ENCODE peak calls at places on chromosome 21, in five cellular contexts. S, D, K, U and T are unnamed samples.

GRCh38 chr21:38597436-38597835 is 99.2 kb upstream of the ERG start:
- DNase-seq in S (no peak), U (no peak), D (no peak), K (no peak), T (peak; percentile 28)

GRCh38 chr21:36717901-36718465 is 19.1 kb downstream of the SIM2 start:
- DNase-seq in U (peak; percentile 42), D (no peak), S (no peak), K (peak; percentile 39), T (no peak)

GRCh38 chr21:27633631-27634030 is 666.7 kb upstream of the ADAMTS5 start:
- DNase-seq in D (no peak), S (no peak), K (no peak), U (no peak), T (no peak)

GRCh38 chr21:37365657-37366487 is 701 bp upstream of the DYRK1A start:
- DNase-seq in U (peak; percentile 97), S (no peak), D (peak; percentile 72), K (peak; percentile 86), T (peak; percentile 35)

GRCh38 chr21:15809065-15809464 is 79.3 kb downstream of the USP25 start:
- DNase-seq in U (no peak), S (no peak), K (no peak), D (no peak), T (no peak)

GRCh38 chr21:34522284-34522683 is 10.3 kb upstream of the KCNE1 start:
- DNase-seq in S (no peak), U (no peak), D (peak; percentile 82), K (no peak), T (no peak)

GRCh38 chr21:44347911-44348451 is 5.4 kb upstream of the TRPM2 start:
- DNase-seq in K (no peak), S (no peak), U (no peak), D (no peak), T (no peak)

GRCh38 chr21:17472592-17473271 is 40.1 kb upstream of the CXADR start:
- DNase-seq in S (no peak), U (no peak), D (peak; percentile 80), K (no peak), T (no peak)

GRCh38 chr21:37873655-37874054 is 42.6 kb downstream of the KCNJ6 start:
- DNase-seq in D (no peak), S (no peak), K (peak; percentile 39), U (peak; percentile 35), T (no peak)

GRCh38 chr21:25907573-25908275 is 173.0 kb downstream of the GABPA start:
- DNase-seq in S (no peak), K (no peak), U (no peak), D (no peak), T (no peak)

GRCh38 chr21:36065497-36066036 is 4.3 kb upstream of the CBR1 start:
- DNase-seq in S (no peak), K (no peak), U (no peak), D (peak; percentile 52), T (peak; percentile 74)

GRCh38 chr21:32717851-32718316 is 9.9 kb downstream of the SYNJ1 start:
- DNase-seq in D (no peak), U (no peak), K (no peak), S (no peak), T (peak; percentile 70)
- H3K36me3 ChIP-seq in D (no peaks in the 10 kb centered on the region), U (no peaks in the 10 kb centered on the region), K (peaks cover 14% of the 10 kb centered on the region), S (no peaks in the 10 kb centered on the region), T (peaks cover 2% of the 10 kb centered on the region)

GRCh38 chr21:32499249-32500055 is 85.9 kb downstream of the TCP10L start:
- DNase-seq in D (no peak), U (no peak), S (no peak), K (no peak), T (no peak)
- H3K36me3 ChIP-seq in D (no peaks in the 10 kb centered on the region), U (no peaks in the 10 kb centered on the region), S (no peaks in the 10 kb centered on the region), K (no peaks in the 10 kb centered on the region), T (peaks cover 6% of the 10 kb centered on the region)

GRCh38 chr21:33433425-33434114 is 30.4 kb downstream of the IFNGR2 start:
- DNase-seq in D (no peak), K (no peak), S (no peak), U (no peak), T (no peak)

GRCh38 chr21:33432496-33432895 is 29.3 kb downstream of the IFNGR2 start:
- DNase-seq in D (no peak), U (no peak), K (no peak), S (no peak), T (no peak)

GRCh38 chr21:33433001-33433400 is 29.8 kb downstream of the IFNGR2 start:
- DNase-seq in K (no peak), U (no peak), D (no peak), S (no peak), T (no peak)

GRCh38 chr21:33437140-33437539 is 33.9 kb downstream of the IFNGR2 start:
- DNase-seq in U (no peak), K (no peak), D (no peak), S (no peak), T (no peak)

GRCh38 chr21:33434770-33435360 is 31.7 kb downstream of the IFNGR2 start:
- DNase-seq in D (no peak), S (peak; percentile 82), K (no peak), U (no peak), T (peak; percentile 97)
- H3K36me3 ChIP-seq in D (peaks cover 9% of the 10 kb centered on the region), S (peaks cover 6% of the 10 kb centered on the region), K (peaks cover 81% of the 10 kb centered on the region), U (peaks cover 29% of the 10 kb centered on the region), T (peaks cover 21% of the 10 kb centered on the region)

GRCh38 chr21:28872218-28872617 is 120.5 kb downstream of the LTN1 start:
- DNase-seq in K (no peak), D (no peak), U (no peak), S (no peak), T (peak; percentile 86)
- H3K36me3 ChIP-seq in K (peaks cover 55% of the 10 kb centered on the region), D (no peaks in the 10 kb centered on the region), U (peaks cover 4% of the 10 kb centered on the region), S (no peaks in the 10 kb centered on the region), T (peaks cover 3% of the 10 kb centered on the region)

GRCh38 chr21:45788635-45789506 is 145.3 kb downstream of the PCBP3 start:
- DNase-seq in D (no peak), U (no peak), K (no peak), S (no peak), T (peak; percentile 4)

GRCh38 chr21:45787371-45787770 is 143.8 kb downstream of the PCBP3 start:
- DNase-seq in U (no peak), S (no peak), D (no peak), K (no peak), T (no peak)

GRCh38 chr21:45790427-45790826 is 146.9 kb downstream of the PCBP3 start:
- DNase-seq in U (no peak), S (no peak), K (no peak), D (no peak), T (no peak)

GRCh38 chr21:45788198-45788597 is 144.7 kb downstream of the PCBP3 start:
- DNase-seq in U (peak; percentile 49), K (no peak), S (no peak), D (no peak), T (no peak)

DNA sequence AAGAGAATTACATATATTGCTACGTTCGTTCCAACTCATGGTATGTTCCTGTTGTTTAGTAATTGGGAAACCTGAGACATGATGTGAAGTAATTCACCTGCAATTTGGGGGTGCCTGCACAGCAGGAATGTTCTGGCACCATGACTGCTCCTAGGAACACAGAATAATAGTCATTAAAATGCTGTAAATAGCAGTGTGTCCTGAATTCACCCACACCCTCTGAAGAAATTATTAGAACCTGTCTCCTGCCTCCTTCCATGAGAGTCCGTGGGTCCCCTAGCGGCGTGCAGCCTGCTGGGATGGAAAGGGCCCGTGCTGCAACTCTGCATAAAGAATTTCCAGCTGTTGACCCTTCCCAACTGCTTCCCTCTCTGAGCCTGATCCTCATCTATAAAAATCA is 143.1 kb downstream of the PCBP3 start:
- DNase-seq in S (no peak), K (no peak), D (no peak), U (no peak), T (no peak)
- H3K36me3 ChIP-seq in S (no peaks in the 10 kb centered on the region), K (no peaks in the 10 kb centered on the region), D (no peaks in the 10 kb centered on the region), U (no peaks in the 10 kb centered on the region), T (no peaks in the 10 kb centered on the region)

GRCh38 chr21:42572906-42573495 is 59.3 kb downstream of the SLC37A1 start:
- DNase-seq in S (no peak), U (no peak), D (no peak), K (no peak), T (no peak)
- H3K36me3 ChIP-seq in S (no peaks in the 10 kb centered on the region), U (peaks cover 2% of the 10 kb centered on the region), D (peaks cover 23% of the 10 kb centered on the region), K (no peaks in the 10 kb centered on the region), T (peaks cover 12% of the 10 kb centered on the region)

GRCh38 chr21:41438425-41439113 is 12.5 kb downstream of the MX1 start:
- DNase-seq in D (no peak), K (no peak), S (no peak), U (no peak), T (no peak)
- H3K36me3 ChIP-seq in D (no peaks in the 10 kb centered on the region), K (no peaks in the 10 kb centered on the region), S (no peaks in the 10 kb centered on the region), U (no peaks in the 10 kb centered on the region), T (no peaks in the 10 kb centered on the region)